ENCODE peak calls at places on chromosomes 1 and 21, in five cellular contexts. One of them, this sample, is unnamed.
A peak's percentile ranks its signal among the peaks of the same experiment; 100 is the strongest.

GRCh38 chr1:1629430-1630190 is 2.4 kb upstream of the MMP23B start:
- DNase-seq in thoracic aorta: no peak
- DNase-seq in Caco-2: no peak
- DNase-seq in neural progenitor cell: no peak
- DNase-seq in heart right ventricle: no peak
- DNase-seq in this sample: no peak

GRCh38 chr1:227234998-227235405 is 83.3 kb downstream of the CDC42BPA start:
- DNase-seq in neural progenitor cell: peak; percentile 38
- DNase-seq in Caco-2: peak; percentile 78
- DNase-seq in thoracic aorta: no peak
- DNase-seq in heart right ventricle: peak; percentile 27
- DNase-seq in this sample: peak; percentile 61

GRCh38 chr1:243490748-243491686 is 235.2 kb downstream of the SDCCAG8 start:
- DNase-seq in heart right ventricle: no peak
- DNase-seq in thoracic aorta: no peak
- DNase-seq in Caco-2: no peak
- DNase-seq in neural progenitor cell: no peak
- DNase-seq in this sample: no peak

GRCh38 chr1:172343246-172344099 is 77.0 kb upstream of the C1orf105 start:
- DNase-seq in Caco-2: no peak
- DNase-seq in thoracic aorta: no peak
- DNase-seq in heart right ventricle: no peak
- DNase-seq in neural progenitor cell: no peak
- DNase-seq in this sample: peak; percentile 43

GRCh38 chr1:4585216-4585615 is 69.2 kb upstream of the AJAP1 start:
- DNase-seq in thoracic aorta: no peak
- DNase-seq in heart right ventricle: peak; percentile 10
- DNase-seq in Caco-2: peak; percentile 28
- DNase-seq in neural progenitor cell: peak; percentile 71
- DNase-seq in this sample: peak; percentile 27

GRCh38 chr1:39576016-39576657 is 453 bp downstream of the PABPC4 start:
- DNase-seq in neural progenitor cell: peak; percentile 76
- DNase-seq in heart right ventricle: no peak
- DNase-seq in Caco-2: no peak
- DNase-seq in thoracic aorta: no peak
- DNase-seq in this sample: peak; percentile 57

GRCh38 chr1:237146247-237146646 is 104.3 kb downstream of the RYR2 start:
- DNase-seq in Caco-2: no peak
- DNase-seq in heart right ventricle: peak; percentile 63
- DNase-seq in thoracic aorta: peak; percentile 11
- DNase-seq in neural progenitor cell: no peak
- DNase-seq in this sample: peak; percentile 29

GRCh38 chr1:3577711-3578432 is 33.4 kb downstream of the MEGF6 start:
- DNase-seq in heart right ventricle: no peak
- DNase-seq in neural progenitor cell: no peak
- DNase-seq in Caco-2: no peak
- DNase-seq in thoracic aorta: no peak
- DNase-seq in this sample: no peak

GRCh38 chr21:35648512-35648911 is 411.8 kb downstream of the SETD4 start:
- DNase-seq in Caco-2: no peak
- DNase-seq in neural progenitor cell: no peak
- DNase-seq in thoracic aorta: no peak
- DNase-seq in heart right ventricle: no peak
- DNase-seq in this sample: no peak

GRCh38 chr1:222654849-222655248 is 37.0 kb downstream of the MIA3 start:
- DNase-seq in Caco-2: no peak
- DNase-seq in heart right ventricle: peak; percentile 42
- DNase-seq in thoracic aorta: no peak
- DNase-seq in neural progenitor cell: no peak
- DNase-seq in this sample: no peak

GRCh38 chr1:11320153-11320936 is 47.3 kb downstream of the UBIAD1 start:
- DNase-seq in heart right ventricle: no peak
- DNase-seq in Caco-2: peak; percentile 44
- DNase-seq in neural progenitor cell: peak; percentile 81
- DNase-seq in thoracic aorta: no peak
- DNase-seq in this sample: peak; percentile 45

GRCh38 chr1:22862752-22863151 is 109.9 kb downstream of the LACTBL1 start:
- DNase-seq in heart right ventricle: no peak
- DNase-seq in thoracic aorta: no peak
- DNase-seq in neural progenitor cell: no peak
- DNase-seq in Caco-2: no peak
- DNase-seq in this sample: no peak

GRCh38 chr1:114135806-114136205 is 17.9 kb downstream of the SYT6 start:
- DNase-seq in heart right ventricle: no peak
- DNase-seq in Caco-2: no peak
- DNase-seq in neural progenitor cell: no peak
- DNase-seq in thoracic aorta: no peak
- DNase-seq in this sample: no peak

GRCh38 chr1:52364235-52364839 is 1.7 kb downstream of the CC2D1B start:
- DNase-seq in Caco-2: no peak
- DNase-seq in heart right ventricle: no peak
- DNase-seq in thoracic aorta: no peak
- DNase-seq in neural progenitor cell: no peak
- DNase-seq in this sample: no peak

GRCh38 chr21:35138665-35139381 is 89.7 kb upstream of the RUNX1 start:
- DNase-seq in thoracic aorta: no peak
- DNase-seq in Caco-2: peak; percentile 12
- DNase-seq in heart right ventricle: no peak
- DNase-seq in neural progenitor cell: no peak
- DNase-seq in this sample: peak; percentile 17

GRCh38 chr1:109392788-109393580 is 4.7 kb downstream of the SORT1 start:
- DNase-seq in Caco-2: peak; percentile 52
- DNase-seq in heart right ventricle: peak; percentile 76
- DNase-seq in neural progenitor cell: no peak
- DNase-seq in thoracic aorta: no peak
- DNase-seq in this sample: peak; percentile 74

GRCh38 chr21:46189213-46189958 is 5.1 kb upstream of the SPATC1L start:
- DNase-seq in heart right ventricle: no peak
- DNase-seq in Caco-2: no peak
- DNase-seq in neural progenitor cell: no peak
- DNase-seq in thoracic aorta: no peak
- DNase-seq in this sample: peak; percentile 18

GRCh38 chr1:71351438-71351837 is 270.6 kb upstream of the ZRANB2 start:
- DNase-seq in heart right ventricle: no peak
- DNase-seq in thoracic aorta: no peak
- DNase-seq in neural progenitor cell: no peak
- DNase-seq in Caco-2: no peak
- DNase-seq in this sample: no peak

GRCh38 chr1:198656500-198656932 is 17.7 kb downstream of the PTPRC start:
- DNase-seq in thoracic aorta: no peak
- DNase-seq in heart right ventricle: peak; percentile 42
- DNase-seq in neural progenitor cell: no peak
- DNase-seq in Caco-2: no peak
- DNase-seq in this sample: peak; percentile 17

GRCh38 chr1:2132222-2133038 is 62.1 kb downstream of the FAAP20 start:
- DNase-seq in neural progenitor cell: peak; percentile 79
- DNase-seq in thoracic aorta: peak; percentile 14
- DNase-seq in Caco-2: no peak
- DNase-seq in heart right ventricle: peak; percentile 57
- DNase-seq in this sample: peak; percentile 63

DNA sequence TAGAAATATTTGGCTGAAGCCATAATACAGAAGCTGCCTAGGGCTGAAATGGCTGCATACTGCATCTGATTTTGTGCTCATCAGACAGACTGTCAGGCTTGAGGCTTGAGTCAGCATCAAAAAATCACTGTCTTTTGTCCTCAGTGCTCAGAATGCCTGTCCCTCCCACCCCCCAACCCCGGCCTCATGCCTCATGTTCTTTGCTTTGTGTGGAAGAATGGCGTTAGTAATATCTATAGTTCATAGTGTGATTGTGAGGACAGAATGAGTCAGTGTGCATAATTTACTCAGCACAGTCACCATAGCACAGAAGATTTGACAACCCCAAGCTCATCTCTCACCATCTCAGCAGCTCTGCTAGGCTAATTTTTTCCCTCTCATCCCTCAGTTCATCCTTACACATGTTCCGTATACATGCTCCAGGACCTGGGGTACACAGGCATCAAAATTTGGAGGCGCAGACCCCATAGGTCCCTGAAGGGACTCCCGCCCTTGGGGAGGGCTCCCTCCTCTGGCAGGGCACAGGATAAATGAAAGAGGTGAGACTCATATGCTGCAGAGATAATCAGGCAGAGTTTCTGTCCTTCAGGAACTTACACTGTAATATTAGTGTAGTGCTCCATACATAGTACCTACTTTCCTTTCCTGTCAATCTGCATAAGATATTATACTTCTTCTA is 159.1 kb upstream of the C8B start:
- DNase-seq in thoracic aorta: no peak
- DNase-seq in Caco-2: no peak
- DNase-seq in neural progenitor cell: no peak
- DNase-seq in heart right ventricle: no peak
- DNase-seq in this sample: no peak
- TF ChIP-seq CTCF in thoracic aorta: no peak
- TF ChIP-seq CTCF in Caco-2: no peak
- TF ChIP-seq CTCF in neural progenitor cell: peak; percentile 26
- TF ChIP-seq CTCF in heart right ventricle: no peak
- TF ChIP-seq CTCF in this sample: no peak

DNA sequence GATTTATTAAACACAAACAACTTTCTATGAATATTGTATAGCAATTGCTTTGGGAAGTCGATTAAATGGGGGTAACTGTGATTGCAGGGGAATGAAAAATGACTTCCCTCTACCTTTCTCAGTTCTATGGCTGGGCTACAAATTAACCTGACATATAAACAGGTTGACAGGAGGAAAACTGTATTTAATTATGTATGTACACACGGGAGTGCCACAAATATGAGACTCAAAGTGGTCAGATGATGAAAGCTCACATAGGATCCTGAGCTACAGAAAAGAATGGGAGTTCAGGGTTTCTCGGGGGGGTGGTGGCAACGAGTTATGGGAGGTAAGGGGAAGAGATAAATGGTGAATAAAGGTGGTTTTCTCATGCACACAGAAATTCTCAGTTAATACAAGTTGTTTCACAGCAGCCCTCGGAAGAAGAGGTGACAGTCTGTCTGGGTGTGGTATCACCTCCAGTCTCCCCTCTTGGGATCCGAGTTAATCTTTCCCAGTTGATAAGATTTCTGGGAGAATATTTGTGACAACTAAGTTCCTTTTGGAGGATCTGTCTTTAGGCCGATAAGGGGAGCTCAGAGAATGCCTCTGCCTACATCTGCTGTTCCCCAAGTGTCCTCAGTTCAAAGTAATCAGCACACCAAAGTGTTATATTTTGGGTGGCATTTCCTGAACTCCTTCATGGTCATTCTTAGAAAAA is 26.3 kb downstream of the GADD45A start:
- DNase-seq in neural progenitor cell: no peak
- DNase-seq in thoracic aorta: no peak
- DNase-seq in Caco-2: no peak
- DNase-seq in heart right ventricle: no peak
- DNase-seq in this sample: no peak
- H3K4me1 ChIP-seq in neural progenitor cell: peaks cover 11% of the 10 kb centered on the region
- H3K4me1 ChIP-seq in thoracic aorta: peaks cover 60% of the 10 kb centered on the region
- H3K4me1 ChIP-seq in Caco-2: no peaks in the 10 kb centered on the region
- H3K4me1 ChIP-seq in heart right ventricle: peaks cover 32% of the 10 kb centered on the region
- H3K4me1 ChIP-seq in this sample: peaks cover 38% of the 10 kb centered on the region

GRCh38 chr1:42730988-42731387 is 9.0 kb downstream of the CLDN19 start:
- DNase-seq in heart right ventricle: no peak
- DNase-seq in Caco-2: peak; percentile 55
- DNase-seq in thoracic aorta: no peak
- DNase-seq in neural progenitor cell: no peak
- DNase-seq in this sample: no peak
- TF ChIP-seq CTCF in heart right ventricle: no peak
- TF ChIP-seq CTCF in Caco-2: peak; percentile 25
- TF ChIP-seq CTCF in thoracic aorta: no peak
- TF ChIP-seq CTCF in neural progenitor cell: peak; percentile 22
- TF ChIP-seq CTCF in this sample: peak; percentile 17

DNA sequence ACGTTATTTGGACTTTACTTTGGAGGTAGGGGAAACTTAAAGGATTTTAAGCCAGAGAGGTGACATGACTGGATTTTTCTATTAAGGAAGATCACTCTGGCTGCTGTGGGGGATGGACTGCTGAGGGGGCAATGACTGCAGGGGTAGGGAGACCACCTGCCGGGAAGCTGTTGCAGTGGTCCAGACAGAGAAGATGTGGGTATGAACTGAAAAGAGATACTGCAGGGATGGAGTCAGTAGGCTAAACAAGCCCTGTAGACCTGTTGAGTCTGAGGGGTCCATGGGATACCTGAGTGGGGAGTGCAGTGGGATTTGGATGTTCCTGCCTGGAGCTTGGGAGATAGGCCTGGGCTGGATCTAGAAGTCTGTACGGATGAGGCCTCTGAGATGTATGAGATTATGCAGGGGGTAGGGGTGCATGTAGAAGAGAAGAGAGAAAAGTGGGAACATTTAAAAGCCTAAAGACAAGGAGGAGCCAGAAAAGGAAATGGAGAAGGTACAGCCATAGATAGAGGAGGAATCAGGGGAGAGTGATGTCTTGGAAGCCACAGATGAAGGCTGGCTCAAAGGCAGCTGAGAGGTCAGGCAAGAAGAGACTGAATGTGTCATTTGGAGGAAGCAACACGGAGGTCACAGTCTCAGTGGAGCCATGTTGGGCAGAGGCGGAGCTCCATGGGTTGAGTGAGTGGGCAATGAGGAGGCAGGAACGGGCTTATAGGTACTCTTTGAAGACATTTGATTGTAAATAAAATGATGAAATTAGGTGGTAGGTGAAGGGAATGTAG is 25.9 kb upstream of the KCNA2 start:
- DNase-seq in heart right ventricle: no peak
- DNase-seq in thoracic aorta: no peak
- DNase-seq in neural progenitor cell: no peak
- DNase-seq in Caco-2: no peak
- DNase-seq in this sample: no peak
- H3K4me1 ChIP-seq in heart right ventricle: peaks cover 14% of the 10 kb centered on the region
- H3K4me1 ChIP-seq in thoracic aorta: peaks cover 11% of the 10 kb centered on the region
- H3K4me1 ChIP-seq in neural progenitor cell: no peaks in the 10 kb centered on the region
- H3K4me1 ChIP-seq in Caco-2: no peaks in the 10 kb centered on the region
- H3K4me1 ChIP-seq in this sample: no peaks in the 10 kb centered on the region

GRCh38 chr1:24935196-24935526 is 5.1 kb upstream of the RUNX3 start:
- DNase-seq in heart right ventricle: no peak
- DNase-seq in neural progenitor cell: no peak
- DNase-seq in Caco-2: no peak
- DNase-seq in thoracic aorta: no peak
- DNase-seq in this sample: no peak

GRCh38 chr1:24935615-24936484 is 5.8 kb upstream of the RUNX3 start:
- DNase-seq in neural progenitor cell: no peak
- DNase-seq in thoracic aorta: no peak
- DNase-seq in Caco-2: no peak
- DNase-seq in heart right ventricle: no peak
- DNase-seq in this sample: no peak

GRCh38 chr1:24932725-24933294 is 2.7 kb upstream of the RUNX3 start:
- DNase-seq in thoracic aorta: no peak
- DNase-seq in Caco-2: no peak
- DNase-seq in neural progenitor cell: no peak
- DNase-seq in heart right ventricle: no peak
- DNase-seq in this sample: no peak

GRCh38 chr1:24933468-24933867 is 3.4 kb upstream of the RUNX3 start:
- DNase-seq in thoracic aorta: no peak
- DNase-seq in neural progenitor cell: no peak
- DNase-seq in Caco-2: no peak
- DNase-seq in heart right ventricle: no peak
- DNase-seq in this sample: no peak

GRCh38 chr1:24934300-24935195 is 4.5 kb upstream of the RUNX3 start:
- DNase-seq in heart right ventricle: no peak
- DNase-seq in thoracic aorta: no peak
- DNase-seq in neural progenitor cell: no peak
- DNase-seq in Caco-2: no peak
- DNase-seq in this sample: no peak
- TF ChIP-seq CTCF in heart right ventricle: no peak
- TF ChIP-seq CTCF in thoracic aorta: no peak
- TF ChIP-seq CTCF in neural progenitor cell: no peak
- TF ChIP-seq CTCF in Caco-2: no peak
- TF ChIP-seq CTCF in this sample: no peak

This sample was measured in hepatocyte.